ENCODE peak calls at places on chromosomes 5 and 9, in six cellular contexts. S is IMR-90, L is H9, B is mesendoderm, X is neuronal stem cell, P is H1. O is an unnamed sample.

GRCh38 chr5:42991477-42992034 is 48.6 kb downstream of the ANXA2R start:
- DNase-seq in L (peak), S (peak), P (no peak), B (peak), X (no peak), O (no peak)

GRCh38 chr9:6197330-6197729 is 18.3 kb upstream of the IL33 start:
- DNase-seq in X (peak), P (no peak), L (peak), S (peak), B (peak), O (no peak)

GRCh38 chr9:20569525-20569924 is 52.8 kb downstream of the MLLT3 start:
- DNase-seq in B (no peak), L (no peak), X (no peak), S (no peak), P (no peak), O (peak)

GRCh38 chr5:54719384-54720306 is 202.1 kb downstream of the SNX18 start:
- DNase-seq in L (peak), B (peak), P (peak), S (peak), X (peak), O (peak)

GRCh38 chr5:137572042-137572695 is 73.0 kb upstream of the SPOCK1 start:
- DNase-seq in L (no peak), X (no peak), S (no peak), P (no peak), B (no peak), O (no peak)

GRCh38 chr5:33641722-33642505 is 201.1 kb downstream of the TARS1 start:
- DNase-seq in B (peak), X (no peak), P (no peak), L (no peak), S (peak), O (peak)

GRCh38 chr9:85142461-85143401 is 473.2 kb downstream of the NTRK2 start:
- DNase-seq in S (no peak), B (peak), X (no peak), L (no peak), P (no peak), O (peak)

GRCh38 chr9:19281801-19282200 is 51.3 kb downstream of the DENND4C start:
- DNase-seq in L (no peak), X (no peak), P (no peak), S (no peak), B (no peak), O (no peak)

GRCh38 chr5:14591548-14591947 is 10.0 kb downstream of the OTULINL start:
- DNase-seq in X (no peak), L (no peak), S (peak), P (no peak), B (no peak), O (peak)

GRCh38 chr9:113649054-113649453 is 185.5 kb downstream of the RGS3 start:
- DNase-seq in X (no peak), L (no peak), B (no peak), S (peak), P (no peak), O (no peak)

GRCh38 chr9:16970321-16970720 is 99.9 kb upstream of the BNC2 start:
- DNase-seq in S (no peak), X (no peak), B (no peak), L (no peak), P (no peak), O (no peak)

GRCh38 chr9:131420913-131421312 is 27.0 kb downstream of the PRRC2B start:
- DNase-seq in L (no peak), X (no peak), B (peak), S (peak), P (no peak), O (peak)

GRCh38 chr9:95089916-95090791 is 227.4 kb downstream of the FANCC start:
- DNase-seq in P (no peak), X (no peak), B (no peak), S (no peak), L (no peak), O (no peak)

GRCh38 chr9:130555061-130555460 is 24.3 kb upstream of the FUBP3 start:
- DNase-seq in L (no peak), B (no peak), X (no peak), S (no peak), P (no peak), O (no peak)

GRCh38 chr5:7779019-7779662 is 71.8 kb downstream of the CFAP90 start:
- DNase-seq in L (no peak), P (no peak), B (no peak), X (no peak), S (no peak), O (no peak)

GRCh38 chr9:89405832-89406231 is 87.5 kb downstream of the SECISBP2 start:
- DNase-seq in P (no peak), L (no peak), S (no peak), B (no peak), X (no peak), O (no peak)

GRCh38 chr9:85900504-85901201 is 40.3 kb upstream of the NAA35 start:
- DNase-seq in B (peak), P (peak), S (peak), X (peak), L (peak), O (peak)

GRCh38 chr5:98308960-98309359 is 464.5 kb upstream of the RGMB start:
- DNase-seq in L (no peak), P (no peak), S (peak), X (no peak), B (no peak), O (peak)

GRCh38 chr9:131868766-131869165 is 128.9 kb upstream of the RAPGEF1 start:
- DNase-seq in B (no peak), L (no peak), P (no peak), S (peak), X (no peak), O (no peak)

GRCh38 chr9:86141843-86142242 is 42.5 kb upstream of the GOLM1 start:
- DNase-seq in L (no peak), B (no peak), P (no peak), X (no peak), S (no peak), O (no peak)

GRCh38 chr9:8732367-8733075 is 932.9 kb upstream of the DMAC1 start:
- DNase-seq in S (no peak), X (no peak), B (peak), P (no peak), L (no peak), O (no peak)

GRCh38 chr5:59562756-59563389 is 330.7 kb downstream of the PDE4D start:
- DNase-seq in B (peak), P (peak), L (peak), X (peak), S (peak), O (peak)

GRCh38 chr9:4965174-4965821 is 19.8 kb upstream of the JAK2 start:
- DNase-seq in P (no peak), X (no peak), L (no peak), S (no peak), B (no peak), O (no peak)

GRCh38 chr5:30918171-30918570 is 275.3 kb upstream of the CDH6 start:
- DNase-seq in S (peak), X (no peak), L (no peak), B (peak), P (no peak), O (no peak)

GRCh38 chr5:67960939-67961338 is 254.6 kb upstream of the PIK3R1 start:
- DNase-seq in S (no peak), P (no peak), B (peak), L (no peak), X (no peak), O (no peak)

GRCh38 chr5:150608991-150609390 is 31.5 kb upstream of the SYNPO start:
- DNase-seq in L (no peak), B (no peak), S (no peak), X (no peak), P (no peak), O (no peak)

GRCh38 chr9:34644766-34645314 is 1.6 kb upstream of the GALT start:
- DNase-seq in L (no peak), B (peak), X (no peak), S (no peak), P (no peak), O (no peak)

GRCh38 chr5:80608730-80609129 is 38.6 kb upstream of the ANKRD34B start:
- DNase-seq in P (no peak), L (no peak), B (no peak), S (no peak), X (no peak), O (no peak)

GRCh38 chr9:134057751-134058701 is 9.8 kb downstream of the BRD3 start:
- DNase-seq in X (no peak), L (no peak), P (no peak), S (no peak), B (no peak), O (no peak)

GRCh38 chr5:116571568-116572321 is 2.9 kb downstream of the SEMA6A start:
- DNase-seq in L (no peak), B (peak), S (no peak), X (no peak), P (no peak), O (peak)

GRCh38 chr5:61631438-61631941 is 299.4 kb downstream of the ZSWIM6 start:
- DNase-seq in X (no peak), B (peak), S (peak), P (no peak), L (no peak), O (no peak)

GRCh38 chr5:1471240-1471853 is 26.1 kb upstream of the SLC6A3 start:
- DNase-seq in L (no peak), P (no peak), S (no peak), X (no peak), B (no peak), O (no peak)

GRCh38 chr5:159340511-159340910 is 10.2 kb upstream of the IL12B start:
- DNase-seq in X (no peak), P (no peak), L (no peak), B (no peak), S (no peak), O (no peak)

DNA sequence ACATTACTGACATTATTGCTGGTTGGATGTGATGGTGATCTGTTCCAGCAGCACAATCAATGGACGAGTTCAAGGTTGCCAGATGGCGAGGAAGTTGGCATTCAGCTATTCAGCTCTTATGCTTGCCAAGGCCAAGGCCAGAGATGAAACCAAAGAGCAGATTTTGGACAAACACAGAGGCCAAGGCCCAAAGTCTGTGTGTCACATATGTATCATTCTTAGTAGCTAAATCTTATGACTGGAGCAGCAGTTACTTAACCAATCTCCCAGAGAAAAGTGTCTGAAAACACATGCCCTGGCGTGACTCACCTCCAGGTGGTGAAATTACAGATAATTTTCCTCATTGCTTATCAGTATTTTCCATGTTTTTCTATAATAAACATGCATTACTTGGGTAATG is 189.0 kb upstream of the EGFLAM start:
- DNase-seq in L (no peak), P (no peak), B (no peak), X (no peak), S (no peak), O (peak)
- H2BK15ac ChIP-seq in L (no peak), P (no peak), B (no peak), X (no peak), S (no peak), O (no peak)

GRCh38 chr5:77852068-77852513 is 76.0 kb upstream of the TBCA start:
- DNase-seq in B (no peak), S (no peak), X (no peak), P (no peak), L (no peak), O (no peak)
- H3K9ac ChIP-seq in B (peak), S (peak), X (peak), P (no peak), L (no peak), O (peak)

DNA sequence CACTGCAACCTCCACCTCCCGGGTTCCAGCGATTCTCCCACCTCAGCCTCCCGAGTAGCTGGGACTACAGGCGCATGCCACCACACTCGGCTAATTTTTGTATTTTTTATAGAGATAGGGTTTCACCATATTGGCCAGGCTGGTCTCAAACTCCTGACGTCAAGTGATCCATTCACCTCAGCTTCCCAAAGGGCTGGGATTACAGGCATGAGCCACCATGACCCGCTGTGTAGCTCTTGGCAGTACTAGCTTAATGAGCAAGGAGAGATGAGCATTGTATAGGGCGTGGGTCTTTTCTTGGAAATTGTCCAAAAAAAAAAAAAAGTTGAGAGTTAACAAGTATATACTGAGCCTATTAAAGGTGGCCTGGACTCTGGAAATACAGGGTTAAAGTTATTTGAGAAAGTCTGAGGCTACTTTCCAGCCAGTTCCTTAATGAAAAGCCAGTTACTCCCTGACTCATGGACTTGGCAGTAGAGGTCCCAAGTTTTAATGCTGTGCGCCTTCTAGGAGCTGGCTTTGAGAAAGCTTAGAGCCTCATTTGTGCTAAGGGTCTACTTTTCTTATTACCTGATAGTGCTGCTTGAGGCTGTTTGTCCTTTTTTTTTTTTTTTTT is 4.2 kb upstream of the FGF18 start:
- DNase-seq in P (no peak), B (no peak), S (peak), L (peak), X (no peak), O (no peak)
- H2BK15ac ChIP-seq in P (no peak), B (no peak), S (no peak), L (no peak), X (no peak), O (no peak)

DNA sequence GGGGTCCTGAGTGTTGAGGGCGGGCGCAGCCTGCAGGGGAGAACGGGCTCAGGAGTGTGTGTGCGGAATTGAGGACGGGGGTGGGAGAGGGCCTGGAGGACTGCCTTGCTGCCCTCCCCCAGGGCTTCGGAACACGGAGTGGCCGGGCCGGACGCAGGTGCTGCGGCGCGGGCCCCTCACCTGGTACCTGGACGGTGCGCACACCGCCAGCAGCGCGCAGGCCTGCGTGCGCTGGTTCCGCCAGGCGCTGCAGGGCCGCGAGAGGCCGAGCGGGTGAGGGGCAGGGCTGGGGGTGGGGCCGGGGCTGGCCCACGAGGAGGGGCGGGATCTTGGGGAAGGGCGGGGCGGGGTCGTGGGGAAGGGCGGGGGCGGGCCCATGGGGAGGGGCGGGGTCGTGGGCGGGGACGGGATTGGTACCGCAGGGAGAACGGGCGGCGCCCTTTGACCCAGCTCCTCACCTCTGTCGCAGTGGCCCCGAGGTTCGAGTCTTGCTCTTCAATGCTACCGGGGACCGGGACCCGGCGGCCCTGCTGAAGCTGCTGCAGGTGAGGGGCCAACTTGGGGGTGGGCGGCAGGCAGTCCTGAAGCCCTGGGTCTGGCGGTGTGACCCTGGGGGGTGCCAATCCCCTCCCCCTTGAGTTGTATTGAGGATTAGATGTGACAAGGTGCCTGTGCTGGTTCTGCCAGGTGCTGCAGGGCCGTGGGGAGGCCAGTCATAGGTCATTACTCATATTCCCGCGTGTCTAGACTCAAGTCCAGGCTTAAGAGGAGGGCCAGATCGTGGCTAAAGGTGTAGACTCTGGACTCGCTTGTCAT is 7.1 kb downstream of the FPGS start:
- DNase-seq in L (peak), X (peak), S (no peak), P (no peak), B (peak), O (no peak)
- H3K9ac ChIP-seq in L (no peak), X (peak), S (no peak), P (no peak), B (peak), O (peak)

GRCh38 chr5:32027717-32028321 is 146.3 kb downstream of the GOLPH3 start:
- DNase-seq in L (peak), B (peak), P (no peak), X (peak), S (peak), O (peak)
- H2BK15ac ChIP-seq in L (no peak), B (no peak), P (no peak), X (no peak), S (no peak), O (no peak)

DNA sequence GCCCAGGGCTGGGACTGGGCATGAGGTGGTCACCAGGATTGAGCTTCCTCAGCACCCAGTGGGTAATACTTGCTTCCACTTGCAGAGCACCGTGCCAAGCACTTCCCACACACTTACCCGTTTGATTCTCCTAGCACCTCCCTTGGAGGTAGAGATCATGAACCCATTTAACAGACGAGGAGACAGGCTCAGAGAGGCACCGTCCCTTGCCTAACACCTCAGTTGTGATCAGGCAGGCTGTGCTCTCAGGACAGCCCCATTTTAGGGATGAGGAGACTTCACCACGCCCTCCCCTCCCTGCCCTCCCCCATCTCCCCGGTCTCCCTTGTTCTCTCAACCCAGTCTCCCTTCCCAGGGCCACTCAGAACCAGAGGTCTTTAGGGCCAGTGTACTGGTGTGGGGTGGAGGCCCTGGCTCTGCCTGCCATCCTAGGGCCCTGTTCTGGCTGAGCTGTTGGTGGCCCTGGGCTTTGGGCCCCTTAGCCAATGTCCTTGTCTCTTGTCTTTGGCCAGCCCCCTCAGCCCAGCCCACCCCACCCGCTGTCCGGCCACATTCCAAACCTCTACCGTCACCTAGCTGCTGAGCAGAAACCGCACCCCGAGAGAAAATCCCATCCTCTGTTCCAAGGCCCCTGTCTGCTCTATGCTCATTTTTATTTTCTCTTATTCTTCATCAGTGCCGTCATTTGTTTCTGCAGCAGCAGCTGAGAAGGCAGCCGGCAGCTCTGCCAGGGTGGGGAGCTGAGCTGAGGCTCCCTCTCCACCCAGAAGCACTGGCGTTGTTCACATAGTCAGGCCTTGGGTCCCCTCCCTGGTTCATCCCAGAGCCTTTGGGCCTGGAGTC is 33.8 kb downstream of the OLFML2A start:
- DNase-seq in P (peak), L (peak), B (peak), S (peak), X (peak), O (peak)
- H3K9ac ChIP-seq in P (no peak), L (no peak), B (peak), S (peak), X (peak), O (peak)

DNA sequence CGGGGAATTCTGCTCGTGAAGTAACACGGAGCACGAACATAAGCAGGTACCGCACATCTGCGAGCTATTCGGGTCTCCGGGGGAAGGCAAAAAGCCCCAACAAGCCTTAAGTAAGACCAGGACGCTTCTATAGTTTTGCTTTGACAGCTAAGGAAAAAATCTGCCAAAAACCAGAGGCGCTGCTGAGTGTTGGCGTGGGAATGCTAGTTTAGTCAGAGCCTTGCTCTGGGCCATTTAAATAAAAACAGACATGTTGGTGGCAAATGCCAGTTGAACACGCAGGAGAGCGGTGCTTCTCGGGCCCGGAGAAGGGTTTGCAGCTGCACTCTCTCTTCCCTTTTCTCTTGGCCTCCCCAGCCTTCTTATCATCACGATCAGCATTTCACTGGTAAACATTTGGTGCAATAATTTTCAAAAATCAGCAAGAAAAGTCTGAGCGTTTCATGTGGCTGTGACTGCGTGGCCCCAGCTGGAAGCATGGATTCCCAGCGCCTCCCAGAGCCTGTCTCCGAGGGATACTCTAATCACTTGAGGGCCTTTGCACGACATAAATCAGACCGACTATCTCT is 6.4 kb upstream of the NOTCH1 start:
- DNase-seq in S (peak), B (no peak), X (no peak), P (no peak), L (no peak), O (peak)
- H2BK15ac ChIP-seq in S (peak), B (no peak), X (peak), P (peak), L (no peak), O (no peak)